ENCODE peak calls at places on chromosomes 7 and 10, in eight cellular contexts. N is iris pigment epithelial cell, L is left ventricle myocardium superior, K is NCI-H1694 treated with DMSO at 0.1 percent for 48 hours, G is SW480, U is ovary, J is H9, C is K562. B is an unnamed sample.

GRCh38 chr7:29485376-29486190 is 78.1 kb upstream of the PRR15 start:
- DNase-seq in U (no peak), L (no peak), G (no peak), C (no peak), K (peak), N (no peak), J (no peak), B (no peak)

GRCh38 chr7:116249969-116250553 is 39.7 kb downstream of the TES start:
- DNase-seq in L (no peak), C (peak), G (no peak), U (no peak), J (peak), K (no peak), N (peak), B (peak)

GRCh38 chr7:105198223-105198622 is 184.2 kb downstream of the KMT2E start:
- DNase-seq in K (no peak), N (peak), J (no peak), U (no peak), C (no peak), G (no peak), L (no peak), B (peak)

GRCh38 chr10:3471497-3471896 is 298.9 kb upstream of the PITRM1 start:
- DNase-seq in U (no peak), G (no peak), C (no peak), J (no peak), K (no peak), N (no peak), L (no peak), B (no peak)

GRCh38 chr7:137888254-137888653 is 41.5 kb upstream of the DGKI start:
- DNase-seq in L (no peak), K (no peak), C (no peak), U (no peak), N (no peak), G (no peak), J (no peak), B (no peak)

GRCh38 chr10:133565441-133566294 is at the start of gene SYCE1:
- DNase-seq in G (no peak), U (peak), L (peak), C (no peak), J (no peak), N (no peak), K (no peak), B (no peak)

GRCh38 chr10:34200355-34200901 is 614.7 kb downstream of the PARD3 start:
- DNase-seq in C (no peak), L (no peak), N (no peak), K (peak), U (no peak), G (no peak), J (no peak), B (peak)

GRCh38 chr10:86547291-86547690 is 25.7 kb upstream of the WAPL start:
- DNase-seq in N (no peak), K (no peak), G (no peak), U (no peak), J (no peak), L (no peak), C (no peak), B (no peak)

GRCh38 chr10:90136731-90137316 is 435.4 kb downstream of the KIF20B start:
- DNase-seq in K (no peak), G (no peak), N (peak), C (no peak), L (no peak), U (no peak), J (peak), B (peak)

GRCh38 chr7:35761882-35762720 is 38.8 kb upstream of the SEPTIN7 start:
- DNase-seq in N (peak), U (no peak), L (no peak), G (no peak), K (no peak), J (no peak), C (no peak), B (peak)

GRCh38 chr7:130903358-130903974 is 169.5 kb upstream of the KLF14 start:
- DNase-seq in G (peak), K (no peak), L (no peak), U (no peak), N (peak), C (no peak), J (no peak), B (peak)

GRCh38 chr10:76581685-76582084 is 1055.9 kb downstream of the KCNMA1 start:
- DNase-seq in C (no peak), K (no peak), N (no peak), U (no peak), L (no peak), G (no peak), J (no peak), B (peak)

GRCh38 chr7:49279886-49280285 is 355.5 kb downstream of the CDC14C start:
- DNase-seq in U (no peak), L (no peak), C (no peak), K (no peak), G (no peak), N (no peak), J (no peak), B (no peak)